ENCODE peak calls at places on chromosome 21, in four cellular contexts. H, I, P and N are unnamed samples.

GRCh38 chr21:16455978-16456377 is 726.2 kb downstream of the USP25 start:
- DNase-seq in H (peak; percentile 91), I (no peak), P (no peak), N (no peak)

GRCh38 chr21:33894736-33895288 is 20.8 kb downstream of the ATP5PO start:
- DNase-seq in H (peak; percentile 79), I (peak; percentile 90), P (peak; percentile 6), N (peak; percentile 68)

GRCh38 chr21:34707876-34708325 is 39.1 kb downstream of the CLIC6 start:
- DNase-seq in H (no peak), I (no peak), P (no peak), N (no peak)

GRCh38 chr21:25826652-25827051 is 91.9 kb downstream of the GABPA start:
- DNase-seq in H (no peak), I (no peak), P (no peak), N (no peak)

GRCh38 chr21:33115586-33116541 is 45.9 kb downstream of the OLIG1 start:
- DNase-seq in H (peak; percentile 71), I (no peak), P (no peak), N (no peak)

GRCh38 chr21:46665566-46665965 is 30.1 kb downstream of the PRMT2 start:
- DNase-seq in H (no peak), I (no peak), P (no peak), N (no peak)

GRCh38 chr21:18499761-18500376 is 96.3 kb upstream of the TMPRSS15 start:
- DNase-seq in H (no peak), I (peak; percentile 2), P (no peak), N (peak; percentile 12)

GRCh38 chr21:17495680-17496079 is 17.2 kb upstream of the CXADR start:
- DNase-seq in H (no peak), I (no peak), P (no peak), N (no peak)

GRCh38 chr21:28421716-28422480 is 570.8 kb downstream of the LTN1 start:
- DNase-seq in H (no peak), I (no peak), P (no peak), N (no peak)

GRCh38 chr21:29678616-29679015 is 261.2 kb downstream of the GRIK1 start:
- DNase-seq in H (no peak), I (no peak), P (no peak), N (no peak)

GRCh38 chr21:45290948-45291612 is 3.4 kb upstream of the POFUT2 start:
- DNase-seq in H (no peak), I (peak; percentile 26), P (no peak), N (no peak)

GRCh38 chr21:41957991-41958766 is 4.4 kb upstream of the C2CD2 start:
- DNase-seq in H (no peak), I (peak; percentile 72), P (no peak), N (peak; percentile 70)

GRCh38 chr21:16418211-16418610 is 688.4 kb downstream of the USP25 start:
- DNase-seq in H (no peak), I (no peak), P (no peak), N (no peak)

GRCh38 chr21:41141031-41141457 is 26.9 kb upstream of the BACE2 start:
- DNase-seq in H (no peak), I (no peak), P (no peak), N (peak; percentile 28)

GRCh38 chr21:35980821-35981220 is 79.5 kb downstream of the SETD4 start:
- DNase-seq in H (no peak), I (no peak), P (no peak), N (no peak)

GRCh38 chr21:45698493-45698947 is 55.0 kb downstream of the PCBP3 start:
- DNase-seq in H (no peak), I (no peak), P (no peak), N (no peak)

GRCh38 chr21:34882719-34883131 is 166.4 kb downstream of the RUNX1 start:
- DNase-seq in H (no peak), I (no peak), P (no peak), N (no peak)

GRCh38 chr21:46211786-46212720 is 16.5 kb downstream of the LSS start:
- DNase-seq in H (no peak), I (peak; percentile 29), P (no peak), N (no peak)

GRCh38 chr21:35940074-35940927 is 120.0 kb downstream of the SETD4 start:
- DNase-seq in H (peak; percentile 62), I (peak; percentile 27), P (no peak), N (no peak)

GRCh38 chr21:37582613-37583012 is 216.0 kb downstream of the DYRK1A start:
- DNase-seq in H (no peak), I (peak; percentile 58), P (no peak), N (peak; percentile 4)

GRCh38 chr21:29187939-29188338 is 57.5 kb downstream of the MAP3K7CL start:
- DNase-seq in H (no peak), I (no peak), P (no peak), N (peak; percentile 62)

GRCh38 chr21:43331962-43332458 is 94.9 kb downstream of the SIK1 start:
- DNase-seq in H (no peak), I (no peak), P (no peak), N (no peak)

GRCh38 chr21:26118928-26119540 is 51.5 kb downstream of the APP start:
- DNase-seq in H (no peak), I (no peak), P (no peak), N (no peak)

GRCh38 chr21:33682992-33683627 is 40.8 kb downstream of the ITSN1 start:
- DNase-seq in H (no peak), I (no peak), P (no peak), N (peak; percentile 64)

GRCh38 chr21:38261851-38262250 is 5.1 kb downstream of the KCNJ15 start:
- DNase-seq in H (no peak), I (no peak), P (no peak), N (no peak)